ENCODE peak calls at places on chromosomes 1 and 21, in eight cellular contexts. One of them, this sample, is unnamed.

GRCh38 chr21:45026833-45027232 is 47.5 kb upstream of the ADARB1 start:
- DNase-seq in nucleus accumbens: no peak
- DNase-seq in dermis microvascular lymphatic vessel endothelial cell: no peak
- DNase-seq in NCI-H2029: no peak
- DNase-seq in iris pigment epithelial cell: no peak
- DNase-seq in ascending aorta: no peak
- DNase-seq in activated T-cell treated with anti-CD3 and anti-CD28 coated beads for 4 hours: no peak
- DNase-seq in H4: no peak
- DNase-seq in this sample: no peak

GRCh38 chr1:2538872-2539271 is 8.8 kb upstream of the HES5 start:
- DNase-seq in nucleus accumbens: no peak
- DNase-seq in dermis microvascular lymphatic vessel endothelial cell: no peak
- DNase-seq in NCI-H2029: no peak
- DNase-seq in iris pigment epithelial cell: no peak
- DNase-seq in ascending aorta: no peak
- DNase-seq in activated T-cell treated with anti-CD3 and anti-CD28 coated beads for 4 hours: no peak
- DNase-seq in H4: no peak
- DNase-seq in this sample: no peak

GRCh38 chr1:170791941-170792340 is 128.0 kb downstream of the PRRX1 start:
- DNase-seq in nucleus accumbens: no peak
- DNase-seq in dermis microvascular lymphatic vessel endothelial cell: no peak
- DNase-seq in NCI-H2029: no peak
- DNase-seq in iris pigment epithelial cell: no peak
- DNase-seq in ascending aorta: no peak
- DNase-seq in activated T-cell treated with anti-CD3 and anti-CD28 coated beads for 4 hours: no peak
- DNase-seq in H4: no peak
- DNase-seq in this sample: no peak

GRCh38 chr1:983736-984475 is 2.0 kb upstream of the PERM1 start:
- DNase-seq in nucleus accumbens: peak
- DNase-seq in dermis microvascular lymphatic vessel endothelial cell: peak
- DNase-seq in NCI-H2029: no peak
- DNase-seq in iris pigment epithelial cell: no peak
- DNase-seq in ascending aorta: no peak
- DNase-seq in activated T-cell treated with anti-CD3 and anti-CD28 coated beads for 4 hours: peak
- DNase-seq in H4: no peak
- DNase-seq in this sample: no peak

GRCh38 chr1:52601519-52601918 is 652 bp upstream of the GPX7 start:
- DNase-seq in nucleus accumbens: no peak
- DNase-seq in dermis microvascular lymphatic vessel endothelial cell: no peak
- DNase-seq in NCI-H2029: no peak
- DNase-seq in iris pigment epithelial cell: no peak
- DNase-seq in ascending aorta: no peak
- DNase-seq in activated T-cell treated with anti-CD3 and anti-CD28 coated beads for 4 hours: no peak
- DNase-seq in H4: no peak
- DNase-seq in this sample: no peak

GRCh38 chr1:5915587-5916571 is 76.3 kb downstream of the NPHP4 start:
- DNase-seq in nucleus accumbens: peak
- DNase-seq in dermis microvascular lymphatic vessel endothelial cell: peak
- DNase-seq in NCI-H2029: no peak
- DNase-seq in iris pigment epithelial cell: peak
- DNase-seq in ascending aorta: no peak
- DNase-seq in activated T-cell treated with anti-CD3 and anti-CD28 coated beads for 4 hours: peak
- DNase-seq in H4: no peak
- DNase-seq in this sample: peak

GRCh38 chr1:10941891-10942541 is 70.4 kb upstream of the TARDBP start:
- DNase-seq in nucleus accumbens: peak
- DNase-seq in dermis microvascular lymphatic vessel endothelial cell: peak
- DNase-seq in NCI-H2029: no peak
- DNase-seq in iris pigment epithelial cell: peak
- DNase-seq in ascending aorta: no peak
- DNase-seq in activated T-cell treated with anti-CD3 and anti-CD28 coated beads for 4 hours: peak
- DNase-seq in H4: peak
- DNase-seq in this sample: peak

GRCh38 chr1:95503371-95504145 is 269.5 kb downstream of the RWDD3 start:
- DNase-seq in nucleus accumbens: no peak
- DNase-seq in dermis microvascular lymphatic vessel endothelial cell: no peak
- DNase-seq in NCI-H2029: no peak
- DNase-seq in iris pigment epithelial cell: no peak
- DNase-seq in ascending aorta: no peak
- DNase-seq in activated T-cell treated with anti-CD3 and anti-CD28 coated beads for 4 hours: no peak
- DNase-seq in H4: no peak
- DNase-seq in this sample: no peak

GRCh38 chr1:30650959-30651320 is 72.4 kb downstream of the MATN1 start:
- DNase-seq in nucleus accumbens: no peak
- DNase-seq in dermis microvascular lymphatic vessel endothelial cell: peak
- DNase-seq in NCI-H2029: no peak
- DNase-seq in iris pigment epithelial cell: no peak
- DNase-seq in ascending aorta: no peak
- DNase-seq in activated T-cell treated with anti-CD3 and anti-CD28 coated beads for 4 hours: no peak
- DNase-seq in H4: no peak
- DNase-seq in this sample: no peak

GRCh38 chr21:34133392-34133791 is 60.0 kb downstream of the MRPS6 start:
- DNase-seq in nucleus accumbens: no peak
- DNase-seq in dermis microvascular lymphatic vessel endothelial cell: no peak
- DNase-seq in NCI-H2029: no peak
- DNase-seq in iris pigment epithelial cell: no peak
- DNase-seq in ascending aorta: no peak
- DNase-seq in activated T-cell treated with anti-CD3 and anti-CD28 coated beads for 4 hours: no peak
- DNase-seq in H4: no peak
- DNase-seq in this sample: no peak

GRCh38 chr1:220711086-220711809 is 21.1 kb downstream of the C1orf115 start:
- DNase-seq in nucleus accumbens: no peak
- DNase-seq in dermis microvascular lymphatic vessel endothelial cell: no peak
- DNase-seq in NCI-H2029: no peak
- DNase-seq in iris pigment epithelial cell: no peak
- DNase-seq in ascending aorta: peak
- DNase-seq in activated T-cell treated with anti-CD3 and anti-CD28 coated beads for 4 hours: no peak
- DNase-seq in H4: no peak
- DNase-seq in this sample: no peak

GRCh38 chr1:179816196-179816960 is 61.2 kb downstream of the TOR1AIP2 start:
- DNase-seq in nucleus accumbens: no peak
- DNase-seq in dermis microvascular lymphatic vessel endothelial cell: peak
- DNase-seq in NCI-H2029: no peak
- DNase-seq in iris pigment epithelial cell: peak
- DNase-seq in ascending aorta: no peak
- DNase-seq in activated T-cell treated with anti-CD3 and anti-CD28 coated beads for 4 hours: no peak
- DNase-seq in H4: no peak
- DNase-seq in this sample: no peak

GRCh38 chr1:2154022-2154421 is 40.5 kb downstream of the FAAP20 start:
- DNase-seq in nucleus accumbens: no peak
- DNase-seq in dermis microvascular lymphatic vessel endothelial cell: no peak
- DNase-seq in NCI-H2029: no peak
- DNase-seq in iris pigment epithelial cell: no peak
- DNase-seq in ascending aorta: no peak
- DNase-seq in activated T-cell treated with anti-CD3 and anti-CD28 coated beads for 4 hours: no peak
- DNase-seq in H4: no peak
- DNase-seq in this sample: no peak

GRCh38 chr1:175530167-175530566 is 213.2 kb downstream of the TNR start:
- DNase-seq in nucleus accumbens: no peak
- DNase-seq in dermis microvascular lymphatic vessel endothelial cell: no peak
- DNase-seq in NCI-H2029: no peak
- DNase-seq in iris pigment epithelial cell: no peak
- DNase-seq in ascending aorta: no peak
- DNase-seq in activated T-cell treated with anti-CD3 and anti-CD28 coated beads for 4 hours: no peak
- DNase-seq in H4: no peak
- DNase-seq in this sample: no peak

GRCh38 chr1:196063307-196063706 is 544.9 kb downstream of the KCNT2 start:
- DNase-seq in nucleus accumbens: no peak
- DNase-seq in dermis microvascular lymphatic vessel endothelial cell: no peak
- DNase-seq in NCI-H2029: no peak
- DNase-seq in iris pigment epithelial cell: peak
- DNase-seq in ascending aorta: no peak
- DNase-seq in activated T-cell treated with anti-CD3 and anti-CD28 coated beads for 4 hours: no peak
- DNase-seq in H4: no peak
- DNase-seq in this sample: no peak

GRCh38 chr1:248862695-248863010 is 3.8 kb upstream of the ZNF692 start:
- DNase-seq in nucleus accumbens: no peak
- DNase-seq in dermis microvascular lymphatic vessel endothelial cell: no peak
- DNase-seq in NCI-H2029: no peak
- DNase-seq in iris pigment epithelial cell: no peak
- DNase-seq in ascending aorta: no peak
- DNase-seq in activated T-cell treated with anti-CD3 and anti-CD28 coated beads for 4 hours: no peak
- DNase-seq in H4: no peak
- DNase-seq in this sample: no peak

GRCh38 chr1:219379691-219380090 is 206.0 kb downstream of the LYPLAL1 start:
- DNase-seq in nucleus accumbens: no peak
- DNase-seq in dermis microvascular lymphatic vessel endothelial cell: no peak
- DNase-seq in NCI-H2029: no peak
- DNase-seq in iris pigment epithelial cell: no peak
- DNase-seq in ascending aorta: no peak
- DNase-seq in activated T-cell treated with anti-CD3 and anti-CD28 coated beads for 4 hours: no peak
- DNase-seq in H4: no peak
- DNase-seq in this sample: no peak

GRCh38 chr1:84538599-84538998 is 32.2 kb upstream of the GNG5 start:
- DNase-seq in nucleus accumbens: no peak
- DNase-seq in dermis microvascular lymphatic vessel endothelial cell: no peak
- DNase-seq in NCI-H2029: peak
- DNase-seq in iris pigment epithelial cell: peak
- DNase-seq in ascending aorta: no peak
- DNase-seq in activated T-cell treated with anti-CD3 and anti-CD28 coated beads for 4 hours: no peak
- DNase-seq in H4: no peak
- DNase-seq in this sample: no peak

This sample was measured in adrenal gland.